ENCODE peak calls at places on chromosomes 5 and 9, in six cellular contexts. V is psoas muscle; Q is right cardiac atrium; L is CD4-positive, CD25-positive, alpha-beta regulatory T cell; F is astrocyte; P is IMR-90. H is an unnamed sample.

GRCh38 chr9:109238125-109238524 is 71.1 kb upstream of the FRRS1L start:
- DNase-seq in L (no peak), Q (no peak), F (no peak), P (no peak), V (no peak), H (no peak)

GRCh38 chr9:19148170-19148569 is 20.9 kb upstream of the PLIN2 start:
- DNase-seq in P (no peak), V (no peak), L (no peak), Q (no peak), F (no peak), H (no peak)

GRCh38 chr5:68012429-68012828 is 203.1 kb upstream of the PIK3R1 start:
- DNase-seq in F (peak; percentile 36), Q (no peak), P (peak; percentile 4), L (no peak), V (no peak), H (no peak)

GRCh38 chr5:61280766-61281427 is 51.2 kb upstream of the ZSWIM6 start:
- DNase-seq in P (no peak), Q (peak; percentile 72), V (no peak), L (peak; percentile 10), F (no peak), H (no peak)

GRCh38 chr9:121741198-121741918 is 89.9 kb downstream of the DAB2IP start:
- DNase-seq in F (no peak), Q (no peak), P (no peak), V (no peak), L (no peak), H (no peak)

GRCh38 chr5:156934450-156935211 is 28.4 kb downstream of the TIMD4 start:
- DNase-seq in Q (no peak), V (no peak), L (peak; percentile 58), P (no peak), F (no peak), H (peak; percentile 30)

GRCh38 chr9:109299901-109300300 is 21.0 kb downstream of the EPB41L4B start:
- DNase-seq in Q (no peak), P (no peak), V (no peak), L (no peak), F (no peak), H (no peak)

GRCh38 chr5:105581988-105582690 is 2019.5 kb upstream of the NUDT12 start:
- DNase-seq in L (no peak), Q (no peak), V (no peak), P (no peak), F (no peak), H (no peak)

GRCh38 chr5:34717426-34718327 is 61.5 kb downstream of the RAI14 start:
- DNase-seq in Q (no peak), P (peak; percentile 99), L (no peak), F (peak; percentile 100), V (no peak), H (no peak)

GRCh38 chr5:56321236-56321881 is 88.2 kb upstream of the ANKRD55 start:
- DNase-seq in P (no peak), Q (no peak), L (no peak), F (no peak), V (no peak), H (no peak)

GRCh38 chr5:50969207-50970145 is 303.0 kb downstream of the PARP8 start:
- DNase-seq in Q (no peak), F (no peak), V (no peak), P (no peak), L (no peak), H (no peak)

GRCh38 chr9:35705836-35706430 is 16.2 kb upstream of the TPM2 start:
- DNase-seq in Q (no peak), V (no peak), F (no peak), L (no peak), P (no peak), H (no peak)

GRCh38 chr5:149782018-149782899 is 52.1 kb downstream of the PPARGC1B start:
- DNase-seq in L (no peak), F (peak; percentile 62), P (no peak), V (no peak), Q (peak; percentile 64), H (no peak)

GRCh38 chr5:149781612-149782011 is 51.5 kb downstream of the PPARGC1B start:
- DNase-seq in L (no peak), V (no peak), P (no peak), Q (no peak), F (no peak), H (no peak)

GRCh38 chr5:149782900-149783586 is 52.9 kb downstream of the PPARGC1B start:
- DNase-seq in V (no peak), F (peak; percentile 36), Q (no peak), L (no peak), P (no peak), H (no peak)

GRCh38 chr5:149788964-149789363 is 58.9 kb downstream of the PPARGC1B start:
- DNase-seq in P (no peak), Q (no peak), V (no peak), L (no peak), F (no peak), H (no peak)

GRCh38 chr5:149785341-149785740 is 55.2 kb downstream of the PPARGC1B start:
- DNase-seq in F (no peak), L (no peak), P (no peak), Q (no peak), V (no peak), H (no peak)
- H3K27ac ChIP-seq in F (no peak overlapping the region), L (no peak overlapping the region), P (no peak overlapping the region), Q (peak overlapping the region; percentile 57), V (peak overlapping the region; percentile 3), H (no peak overlapping the region)

DNA sequence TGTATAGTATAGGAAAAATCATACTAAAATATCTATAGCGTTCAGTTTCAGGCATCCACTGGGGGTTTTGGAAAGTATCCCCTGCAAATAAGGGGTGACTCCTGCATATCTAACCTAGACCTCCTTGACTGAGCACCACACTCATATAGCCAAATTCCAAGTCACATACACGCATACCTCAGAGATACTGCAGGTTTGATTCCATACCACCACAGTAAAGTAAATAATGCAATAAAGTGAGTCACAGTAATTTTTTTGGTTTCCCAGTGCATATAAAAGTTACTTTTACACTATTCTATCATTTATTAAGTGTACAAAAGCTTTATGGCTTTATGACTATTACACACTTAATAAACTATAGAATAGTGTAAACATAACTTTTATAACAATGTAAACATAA is 151.3 kb downstream of the CCDC192 start:
- DNase-seq in Q (no peak), P (no peak), L (no peak), F (no peak), V (no peak), H (no peak)
- H3K9me3 ChIP-seq in Q (no peaks in the 10 kb centered on the region), P (no peaks in the 10 kb centered on the region), L (no peaks in the 10 kb centered on the region), F (no peaks in the 10 kb centered on the region), V (no peaks in the 10 kb centered on the region), H (no peaks in the 10 kb centered on the region)

GRCh38 chr5:88143693-88144218 is 124.9 kb downstream of the TMEM161B start:
- DNase-seq in V (no peak), P (no peak), Q (peak; percentile 40), L (no peak), F (no peak), H (no peak)

GRCh38 chr5:88142801-88143692 is 125.6 kb downstream of the TMEM161B start:
- DNase-seq in F (peak; percentile 61), L (no peak), V (peak; percentile 67), P (no peak), Q (peak; percentile 64), H (no peak)

GRCh38 chr5:88140396-88140862 is 128.2 kb downstream of the TMEM161B start:
- DNase-seq in F (peak; percentile 10), L (no peak), V (no peak), P (no peak), Q (peak; percentile 52), H (no peak)

GRCh38 chr5:88141695-88141979 is 127.0 kb downstream of the TMEM161B start:
- DNase-seq in F (no peak), L (no peak), V (no peak), P (no peak), Q (no peak), H (no peak)

DNA sequence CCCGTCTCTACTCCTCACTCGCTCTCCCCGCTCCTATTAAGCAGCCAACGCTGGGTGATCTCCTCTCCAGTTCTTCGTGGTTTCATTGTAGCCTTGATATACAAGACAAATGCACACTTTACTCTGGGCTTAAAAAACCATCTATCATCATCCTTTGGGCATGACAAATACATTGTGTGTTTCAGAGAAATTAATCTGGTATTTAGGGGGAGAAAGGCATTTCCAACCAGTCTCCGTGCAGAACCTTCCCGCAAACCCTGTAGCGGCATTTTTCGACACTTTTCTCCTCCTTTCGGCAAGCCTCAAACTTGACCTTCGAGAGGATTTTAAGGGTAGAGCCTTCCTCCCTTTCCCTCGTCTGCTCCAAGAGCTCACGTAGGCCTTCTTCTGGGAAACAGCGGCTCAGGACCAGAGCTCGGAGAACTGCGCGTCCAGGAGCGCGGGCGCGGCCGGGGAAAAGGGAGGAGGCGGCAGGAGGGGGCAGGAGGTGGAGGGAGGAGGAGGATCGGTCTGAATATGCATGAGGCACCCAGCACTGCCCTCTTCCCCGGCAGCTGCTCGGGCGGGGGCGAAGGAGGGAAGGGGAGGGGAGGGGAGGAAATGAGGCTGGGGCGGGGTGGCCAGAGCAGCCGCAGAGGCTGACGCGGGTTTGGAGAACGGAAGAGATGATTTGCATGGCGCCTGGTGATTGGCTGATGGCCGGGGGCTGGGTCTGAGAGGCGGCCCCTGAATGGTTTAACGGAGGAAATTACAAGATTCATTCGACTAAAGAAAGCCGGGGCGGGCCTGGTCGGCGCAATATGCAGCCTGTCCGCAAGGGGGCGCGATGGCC is 127.6 kb downstream of the TMEM161B start:
- DNase-seq in L (peak; percentile 76), F (peak; percentile 97), V (peak; percentile 96), Q (peak; percentile 98), P (peak; percentile 93), H (peak; percentile 67)
- H3K27ac ChIP-seq in L (no peak overlapping the region), F (peak overlapping the region; percentile 49), V (no peak overlapping the region), Q (no peak overlapping the region), P (no peak overlapping the region), H (no peak overlapping the region)

DNA sequence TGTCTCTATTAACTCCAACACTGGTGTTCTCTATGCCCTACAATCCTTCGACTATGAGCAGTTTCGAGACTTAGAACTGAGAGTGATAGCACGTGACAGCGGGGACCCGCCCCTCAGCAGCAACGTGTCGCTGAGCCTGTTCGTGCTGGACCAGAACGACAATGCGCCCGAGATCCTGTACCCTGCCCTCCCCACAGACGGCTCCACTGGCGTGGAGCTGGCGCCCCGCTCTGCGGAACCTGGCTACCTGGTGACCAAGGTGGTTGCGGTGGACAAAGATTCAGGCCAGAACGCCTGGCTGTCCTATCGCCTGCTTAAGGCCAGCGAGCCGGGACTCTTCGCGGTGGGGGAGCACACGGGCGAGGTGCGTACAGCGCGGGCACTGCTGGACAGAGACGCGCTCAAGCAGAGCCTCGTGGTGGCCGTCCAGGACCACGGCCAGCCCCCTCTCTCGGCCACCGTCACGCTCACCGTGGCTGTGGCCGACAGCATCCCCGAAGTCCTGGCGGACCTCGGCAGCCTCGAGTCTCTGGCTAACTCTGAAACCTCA is 2.0 kb downstream of the PCDHGA11 start:
- DNase-seq in V (no peak), P (no peak), Q (peak; percentile 40), L (no peak), F (no peak), H (no peak)
- H3K9me3 ChIP-seq in V (peaks cover 15% of the 10 kb centered on the region), P (peaks cover 62% of the 10 kb centered on the region), Q (peaks cover 24% of the 10 kb centered on the region), L (peaks cover 24% of the 10 kb centered on the region), F (peaks cover 67% of the 10 kb centered on the region), H (peaks cover 67% of the 10 kb centered on the region)

GRCh38 chr9:98117984-98118639 is 910 bp downstream of the TRIM14 start:
- DNase-seq in Q (no peak), V (no peak), L (peak; percentile 65), P (peak; percentile 28), F (no peak), H (peak; percentile 44)
- H3K27ac ChIP-seq in Q (no peak overlapping the region), V (no peak overlapping the region), L (peak overlapping the region; percentile 91), P (no peak overlapping the region), F (no peak overlapping the region), H (peak overlapping the region; percentile 79)

H was measured in CD4-positive, alpha-beta T cell.